ENCODE peak calls at places on chromosomes 3 and 15, in nine cellular contexts. M is right cardiac atrium; I is fibroblast of the aortic adventitia; O is HEK293T; F is HFFc6; P is amygdala; V is NK-92 treated with Interleukin-12 subunit alpha and Interleukin-12 subunit beta, amount 100 ng/mL, for 24 hours; Y is SJSA1; N is activated naive CD8-positive, alpha-beta T cell treated with anti-CD3 and anti-CD28 coated beads, Interleukin-2, amount 50 U/mL, for 16 hours. Q is an unnamed sample.
A peak's percentile ranks its signal among the peaks of the same experiment; 100 is the strongest.

GRCh38 chr15:62253294-62253693 is 88.2 kb upstream of the C2CD4B start:
- DNase-seq in M (no peak), I (no peak), O (no peak), F (no peak), P (no peak), V (no peak), Y (no peak), N (no peak), Q (no peak)

GRCh38 chr15:47003568-47003967 is 713.7 kb upstream of the SEMA6D start:
- DNase-seq in M (no peak), I (no peak), O (no peak), F (no peak), P (no peak), V (no peak), Y (no peak), N (no peak), Q (no peak)

GRCh38 chr15:68719676-68720075 is 101.0 kb downstream of the ANP32A start:
- DNase-seq in M (no peak), I (no peak), O (no peak), F (no peak), P (no peak), V (no peak), Y (no peak), N (no peak), Q (no peak)

GRCh38 chr3:197393711-197394110 is 95.3 kb upstream of the DLG1 start:
- DNase-seq in M (no peak), I (no peak), O (no peak), F (no peak), P (no peak), V (no peak), Y (no peak), N (no peak), Q (no peak)

GRCh38 chr3:129119365-129120100 is 2.1 kb downstream of the RAB43 start:
- DNase-seq in M (no peak), I (no peak), O (no peak), F (no peak), P (no peak), V (peak; percentile 32), Y (no peak), N (no peak), Q (no peak)

GRCh38 chr15:70212963-70213315 is 115.2 kb upstream of the TLE3 start:
- DNase-seq in M (no peak), I (no peak), O (no peak), F (no peak), P (no peak), V (no peak), Y (no peak), N (no peak), Q (no peak)

GRCh38 chr15:40534371-40534770 is 30.5 kb downstream of the CCDC32 start:
- DNase-seq in M (no peak), I (no peak), O (no peak), F (no peak), P (no peak), V (no peak), Y (no peak), N (no peak), Q (no peak)

GRCh38 chr15:68410466-68411200 is 21.3 kb downstream of the ITGA11 start:
- DNase-seq in M (no peak), I (no peak), O (no peak), F (no peak), P (no peak), V (no peak), Y (peak; percentile 37), N (no peak), Q (peak; percentile 40)

GRCh38 chr3:141998674-141999290 is 122.3 kb downstream of the ATP1B3 start:
- DNase-seq in M (no peak), I (peak; percentile 42), O (no peak), F (peak; percentile 22), P (no peak), V (no peak), Y (no peak), N (no peak), Q (peak; percentile 70)

GRCh38 chr3:96755519-96755918 is 58.9 kb upstream of the EPHA6 start:
- DNase-seq in M (no peak), I (no peak), O (no peak), F (no peak), P (no peak), V (no peak), Y (no peak), N (no peak), Q (no peak)